ENCODE peak calls at places on chromosomes 7 and 10, in five cellular contexts. One of them, this sample, is unnamed.
A peak's percentile ranks its signal among the peaks of the same experiment; 100 is the strongest.

GRCh38 chr7:16411391-16411790 is 9.9 kb downstream of the CRPPA start:
- DNase-seq in upper lobe of right lung: no peak
- DNase-seq in HL-60: no peak
- DNase-seq in stomach: no peak
- DNase-seq in psoas muscle: no peak
- DNase-seq in this sample: no peak

GRCh38 chr10:50554381-50554994 is 69.3 kb downstream of the SGMS1 start:
- DNase-seq in upper lobe of right lung: no peak
- DNase-seq in HL-60: no peak
- DNase-seq in stomach: no peak
- DNase-seq in psoas muscle: no peak
- DNase-seq in this sample: no peak

GRCh38 chr7:12572941-12573340 is 2.4 kb downstream of the SCIN start:
- DNase-seq in upper lobe of right lung: no peak
- DNase-seq in HL-60: no peak
- DNase-seq in stomach: no peak
- DNase-seq in psoas muscle: no peak
- DNase-seq in this sample: no peak

GRCh38 chr10:48549236-48549635 is 55.6 kb downstream of the ARHGAP22 start:
- DNase-seq in upper lobe of right lung: no peak
- DNase-seq in HL-60: no peak
- DNase-seq in stomach: no peak
- DNase-seq in psoas muscle: no peak
- DNase-seq in this sample: no peak

GRCh38 chr7:70116244-70116643 is 518.0 kb downstream of the AUTS2 start:
- DNase-seq in upper lobe of right lung: no peak
- DNase-seq in HL-60: no peak
- DNase-seq in stomach: no peak
- DNase-seq in psoas muscle: no peak
- DNase-seq in this sample: no peak

GRCh38 chr7:11714205-11714604 is 117.8 kb downstream of the THSD7A start:
- DNase-seq in upper lobe of right lung: no peak
- DNase-seq in HL-60: no peak
- DNase-seq in stomach: no peak
- DNase-seq in psoas muscle: no peak
- DNase-seq in this sample: no peak

GRCh38 chr7:5692112-5692844 is 89.2 kb downstream of the RNF216 start:
- DNase-seq in upper lobe of right lung: no peak
- DNase-seq in HL-60: no peak
- DNase-seq in stomach: peak; percentile 37
- DNase-seq in psoas muscle: peak; percentile 89
- DNase-seq in this sample: no peak

GRCh38 chr7:50621932-50622587 is 56.9 kb upstream of the DDC start:
- DNase-seq in upper lobe of right lung: no peak
- DNase-seq in HL-60: no peak
- DNase-seq in stomach: no peak
- DNase-seq in psoas muscle: no peak
- DNase-seq in this sample: no peak

GRCh38 chr7:152076324-152076821 is 50.9 kb downstream of the GALNT11 start:
- DNase-seq in upper lobe of right lung: no peak
- DNase-seq in HL-60: no peak
- DNase-seq in stomach: peak; percentile 42
- DNase-seq in psoas muscle: no peak
- DNase-seq in this sample: peak; percentile 1

GRCh38 chr7:138008588-138009349 is 6.9 kb upstream of the CREB3L2 start:
- DNase-seq in upper lobe of right lung: no peak
- DNase-seq in HL-60: no peak
- DNase-seq in stomach: no peak
- DNase-seq in psoas muscle: no peak
- DNase-seq in this sample: peak; percentile 34

GRCh38 chr7:13832346-13832745 is 157.1 kb downstream of the ETV1 start:
- DNase-seq in upper lobe of right lung: no peak
- DNase-seq in HL-60: no peak
- DNase-seq in stomach: no peak
- DNase-seq in psoas muscle: no peak
- DNase-seq in this sample: no peak

GRCh38 chr7:142714375-142714774 is 34.9 kb upstream of the PRSS1 start:
- DNase-seq in upper lobe of right lung: no peak
- DNase-seq in HL-60: no peak
- DNase-seq in stomach: no peak
- DNase-seq in psoas muscle: no peak
- DNase-seq in this sample: no peak

GRCh38 chr10:72274730-72275350 is 1.1 kb downstream of the DDIT4 start:
- DNase-seq in upper lobe of right lung: peak; percentile 87
- DNase-seq in HL-60: no peak
- DNase-seq in stomach: peak; percentile 78
- DNase-seq in psoas muscle: peak; percentile 82
- DNase-seq in this sample: peak; percentile 50

DNA sequence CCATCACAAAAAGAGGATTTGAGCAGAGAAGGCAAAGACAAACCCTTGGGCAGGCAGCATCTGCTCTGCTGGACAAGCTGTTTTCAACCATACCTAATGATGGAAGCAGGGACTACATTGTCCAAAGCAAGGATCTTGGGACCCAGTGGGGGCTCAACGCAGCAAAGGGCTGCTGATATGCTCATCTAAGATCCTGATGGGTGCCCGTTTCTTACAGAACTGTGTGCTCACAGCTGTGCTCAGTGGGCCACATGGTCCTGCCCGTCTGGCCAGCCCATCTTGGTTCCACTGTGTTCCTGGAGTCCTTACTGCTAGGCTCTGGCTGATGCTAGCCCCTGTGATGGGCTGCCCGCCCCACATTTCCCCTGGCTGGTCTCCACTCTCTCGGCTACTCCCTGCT is 36.1 kb downstream of the GPRIN2 start:
- DNase-seq in upper lobe of right lung: peak; percentile 62
- DNase-seq in HL-60: no peak
- DNase-seq in stomach: peak; percentile 22
- DNase-seq in psoas muscle: no peak
- DNase-seq in this sample: no peak
- H3K27ac ChIP-seq in upper lobe of right lung: no peak overlapping the region
- H3K27ac ChIP-seq in HL-60: no peak overlapping the region
- H3K27ac ChIP-seq in stomach: no peak overlapping the region
- H3K27ac ChIP-seq in psoas muscle: no peak overlapping the region
- H3K27ac ChIP-seq in this sample: no peak overlapping the region

DNA sequence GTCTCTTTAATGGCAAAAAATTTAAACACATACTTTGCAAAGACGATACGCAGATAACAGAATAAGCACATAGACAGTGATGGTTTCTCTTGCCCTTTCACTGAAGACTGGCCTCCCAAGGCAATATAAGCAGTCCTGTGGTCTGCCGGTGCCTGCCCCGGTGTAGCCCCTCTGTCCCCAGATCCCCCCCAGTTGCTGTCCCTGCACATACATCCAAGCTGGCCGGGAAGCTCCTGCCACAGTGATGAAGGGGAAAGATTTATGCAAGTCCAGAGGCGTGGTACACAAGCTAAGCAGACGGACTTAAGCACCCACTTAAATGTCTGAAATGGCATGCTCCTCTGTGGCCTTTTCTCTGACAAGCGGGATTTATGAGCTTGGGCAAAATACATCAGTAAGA is 61.9 kb upstream of the PPP2R2D start:
- DNase-seq in upper lobe of right lung: peak; percentile 48
- DNase-seq in HL-60: no peak
- DNase-seq in stomach: no peak
- DNase-seq in psoas muscle: no peak
- DNase-seq in this sample: no peak
- H3K27ac ChIP-seq in upper lobe of right lung: no peak overlapping the region
- H3K27ac ChIP-seq in HL-60: no peak overlapping the region
- H3K27ac ChIP-seq in stomach: no peak overlapping the region
- H3K27ac ChIP-seq in psoas muscle: no peak overlapping the region
- H3K27ac ChIP-seq in this sample: no peak overlapping the region

GRCh38 chr7:33503014-33503413 is 373.6 kb downstream of the BBS9 start:
- DNase-seq in upper lobe of right lung: no peak
- DNase-seq in HL-60: no peak
- DNase-seq in stomach: no peak
- DNase-seq in psoas muscle: no peak
- DNase-seq in this sample: no peak

GRCh38 chr7:33500590-33500989 is 371.2 kb downstream of the BBS9 start:
- DNase-seq in upper lobe of right lung: no peak
- DNase-seq in HL-60: no peak
- DNase-seq in stomach: no peak
- DNase-seq in psoas muscle: no peak
- DNase-seq in this sample: no peak

GRCh38 chr7:33501368-33501767 is 372.0 kb downstream of the BBS9 start:
- DNase-seq in upper lobe of right lung: no peak
- DNase-seq in HL-60: no peak
- DNase-seq in stomach: no peak
- DNase-seq in psoas muscle: no peak
- DNase-seq in this sample: no peak
- H3K27ac ChIP-seq in upper lobe of right lung: no peak overlapping the region
- H3K27ac ChIP-seq in HL-60: no peak overlapping the region
- H3K27ac ChIP-seq in stomach: peak overlapping the region; percentile 17
- H3K27ac ChIP-seq in psoas muscle: peak overlapping the region; percentile 77
- H3K27ac ChIP-seq in this sample: no peak overlapping the region

DNA sequence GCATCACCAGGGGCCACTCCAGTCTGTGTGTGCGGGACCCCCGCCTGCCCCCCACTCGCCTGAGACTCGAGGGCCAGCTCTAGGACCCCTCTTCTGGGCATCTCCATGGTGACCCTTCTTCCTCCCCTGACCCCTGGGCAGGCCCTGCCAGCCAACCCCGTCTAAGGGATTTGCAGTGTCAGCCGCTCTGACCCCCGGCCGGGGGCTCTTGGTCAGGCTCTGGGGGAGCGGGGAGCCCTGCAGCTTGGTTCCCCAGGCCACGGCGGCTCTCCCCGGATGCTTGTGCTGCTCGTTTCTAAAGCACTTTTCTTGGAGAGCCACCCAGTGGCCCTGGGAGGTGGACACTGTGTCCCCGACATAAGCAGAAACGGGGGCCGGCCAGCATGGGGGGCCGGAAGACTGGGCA is 5.3 kb downstream of the TTYH3 start:
- DNase-seq in upper lobe of right lung: no peak
- DNase-seq in HL-60: no peak
- DNase-seq in stomach: no peak
- DNase-seq in psoas muscle: peak; percentile 30
- DNase-seq in this sample: no peak
- H3K27ac ChIP-seq in upper lobe of right lung: peak overlapping the region; percentile 36
- H3K27ac ChIP-seq in HL-60: no peak overlapping the region
- H3K27ac ChIP-seq in stomach: peak overlapping the region; percentile 61
- H3K27ac ChIP-seq in psoas muscle: no peak overlapping the region
- H3K27ac ChIP-seq in this sample: peak overlapping the region; percentile 42

DNA sequence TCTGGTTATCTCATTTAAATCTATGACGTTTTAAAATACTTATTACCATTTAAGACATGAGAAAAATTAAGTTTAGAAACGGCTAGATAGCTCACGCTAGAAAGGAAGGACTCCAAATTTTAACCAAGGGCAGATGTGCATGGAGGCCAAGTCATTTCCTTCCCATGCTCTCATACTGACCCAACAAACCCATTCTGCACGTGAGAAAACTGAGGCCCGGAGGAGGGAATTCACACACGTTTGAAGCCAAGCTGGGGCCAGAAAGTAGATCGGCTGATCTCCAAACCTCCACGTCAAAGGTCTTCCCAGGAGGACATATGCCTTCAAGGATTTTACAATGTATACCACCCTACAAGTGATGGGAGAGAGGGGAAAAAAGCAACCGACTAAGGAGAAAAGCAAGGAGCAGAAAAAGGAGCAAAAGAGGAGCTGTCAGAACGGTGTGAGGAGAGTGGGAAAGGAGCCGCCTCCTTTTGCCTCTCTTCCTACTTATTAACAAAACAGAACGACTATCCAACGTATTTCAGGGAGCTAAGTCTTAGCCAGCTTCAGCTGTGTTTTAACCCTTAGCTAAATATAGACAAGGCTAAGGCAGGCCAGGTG is 645 bp upstream of the SIRT1 start:
- DNase-seq in upper lobe of right lung: no peak
- DNase-seq in HL-60: no peak
- DNase-seq in stomach: no peak
- DNase-seq in psoas muscle: no peak
- DNase-seq in this sample: no peak
- H3K27ac ChIP-seq in upper lobe of right lung: peak overlapping the region; percentile 91
- H3K27ac ChIP-seq in HL-60: peak overlapping the region; percentile 55
- H3K27ac ChIP-seq in stomach: peak overlapping the region; percentile 98
- H3K27ac ChIP-seq in psoas muscle: peak overlapping the region; percentile 95
- H3K27ac ChIP-seq in this sample: peak overlapping the region; percentile 91

This sample was measured in substantia nigra.